ENCODE peak calls at places on chromosomes 6 and 20, in seven cellular contexts. V is GM23248; M is stimulated activated CD4-positive, alpha-beta T cell treated with anti-CD3 and anti-CD28 coated beads, Interleukin-1b, Interleukin-23, amount 100 ng/mL, for 4 hours; L is head of caudate nucleus; G is activated T-cell treated with anti-CD3 and anti-CD28 coated beads for 1 hour; A is NCI-H2081; Z is EH. T is an unnamed sample.

GRCh38 chr6:75266716-75267291 is 17.8 kb downstream of the TMEM30A start:
- DNase-seq in V (peak), M (no peak), L (no peak), G (no peak), A (peak), Z (peak), T (peak)

GRCh38 chr20:55166063-55166462 is 690.7 kb downstream of the DOK5 start:
- DNase-seq in V (no peak), M (no peak), L (no peak), G (no peak), A (peak), Z (no peak), T (no peak)

GRCh38 chr20:62651285-62652021 is 9.2 kb downstream of the SLCO4A1 start:
- DNase-seq in V (no peak), M (peak), L (no peak), G (peak), A (peak), Z (no peak), T (no peak)

GRCh38 chr6:35496851-35497570 is at the start of gene TEAD3:
- DNase-seq in V (peak), M (peak), L (no peak), G (peak), A (no peak), Z (peak), T (no peak)

GRCh38 chr6:31752739-31753319 is 9.6 kb upstream of the SAPCD1 start:
- DNase-seq in V (peak), M (no peak), L (no peak), G (no peak), A (no peak), Z (peak), T (no peak)

GRCh38 chr6:34414999-34415858 is 10.6 kb downstream of the RPS10 start:
- DNase-seq in V (peak), M (no peak), L (peak), G (no peak), A (peak), Z (peak), T (peak)

GRCh38 chr6:129184808-129185366 is 301.9 kb downstream of the LAMA2 start:
- DNase-seq in V (peak), M (no peak), L (no peak), G (no peak), A (no peak), Z (peak), T (no peak)

GRCh38 chr6:33172307-33173227 is 19.7 kb downstream of the COL11A2 start:
- DNase-seq in V (peak), M (no peak), L (no peak), G (no peak), A (no peak), Z (peak), T (no peak)

GRCh38 chr6:20377623-20378265 is 23.9 kb upstream of the E2F3 start:
- DNase-seq in V (peak), M (no peak), L (no peak), G (no peak), A (no peak), Z (peak), T (no peak)

GRCh38 chr20:59783020-59784010 is 150.1 kb downstream of the SYCP2 start:
- DNase-seq in V (peak), M (peak), L (peak), G (peak), A (peak), Z (peak), T (peak)

GRCh38 chr20:33693274-33693673 is 7.1 kb upstream of the E2F1 start:
- DNase-seq in V (no peak), M (no peak), L (no peak), G (no peak), A (no peak), Z (no peak), T (no peak)

GRCh38 chr6:17394192-17394611 is 807 bp downstream of the CAP2 start:
- DNase-seq in V (peak), M (no peak), L (no peak), G (no peak), A (peak), Z (peak), T (peak)

GRCh38 chr20:577167-577791 is 32.8 kb downstream of the TCF15 start:
- DNase-seq in V (peak), M (no peak), L (no peak), G (no peak), A (no peak), Z (no peak), T (no peak)

GRCh38 chr20:44111712-44112335 is 75.2 kb downstream of the JPH2 start:
- DNase-seq in V (peak), M (no peak), L (no peak), G (no peak), A (no peak), Z (peak), T (no peak)

GRCh38 chr6:48378874-48379407 is 267.9 kb upstream of the PTCHD4 start:
- DNase-seq in V (no peak), M (no peak), L (no peak), G (no peak), A (peak), Z (no peak), T (no peak)

GRCh38 chr6:146546440-146546839 is 2.8 kb downstream of the RAB32 start:
- DNase-seq in V (peak), M (no peak), L (no peak), G (no peak), A (no peak), Z (peak), T (no peak)

GRCh38 chr6:148203970-148204369 is 138.7 kb upstream of the SASH1 start:
- DNase-seq in V (peak), M (peak), L (no peak), G (peak), A (no peak), Z (peak), T (no peak)

GRCh38 chr20:58714923-58715708 is 22.5 kb downstream of the NPEPL1 start:
- DNase-seq in V (no peak), M (no peak), L (no peak), G (no peak), A (no peak), Z (no peak), T (no peak)

GRCh38 chr6:40907198-40907701 is 131.8 kb downstream of the UNC5CL start:
- DNase-seq in V (peak), M (no peak), L (no peak), G (no peak), A (peak), Z (peak), T (no peak)

GRCh38 chr6:127589135-127589534 is 12.2 kb downstream of the C6orf58 start:
- DNase-seq in V (no peak), M (no peak), L (no peak), G (no peak), A (no peak), Z (no peak), T (no peak)

GRCh38 chr6:141675957-141676356 is 456.8 kb upstream of the GJE1 start:
- DNase-seq in V (peak), M (no peak), L (no peak), G (no peak), A (no peak), Z (peak), T (no peak)

GRCh38 chr6:38216451-38216850 is 396.9 kb downstream of the ZFAND3 start:
- DNase-seq in V (no peak), M (no peak), L (no peak), G (no peak), A (no peak), Z (no peak), T (no peak)

GRCh38 chr20:19699132-19699971 is 58.7 kb upstream of the RIN2 start:
- DNase-seq in V (peak), M (no peak), L (no peak), G (no peak), A (no peak), Z (peak), T (no peak)

GRCh38 chr6:89970609-89971337 is 76.5 kb downstream of the GJA10 start:
- DNase-seq in V (peak), M (no peak), L (peak), G (no peak), A (peak), Z (peak), T (peak)

GRCh38 chr6:42367353-42368011 is 84.2 kb downstream of the TRERF1 start:
- DNase-seq in V (no peak), M (no peak), L (no peak), G (no peak), A (no peak), Z (peak), T (no peak)

GRCh38 chr6:36615018-36615761 is 21.0 kb downstream of the SRSF3 start:
- DNase-seq in V (peak), M (peak), L (no peak), G (no peak), A (peak), Z (peak), T (no peak)

GRCh38 chr6:22954749-22955385 is 385.5 kb downstream of the HDGFL1 start:
- DNase-seq in V (peak), M (no peak), L (no peak), G (no peak), A (no peak), Z (peak), T (no peak)

GRCh38 chr6:166259296-166259977 is 48.8 kb downstream of the PRR18 start:
- DNase-seq in V (no peak), M (no peak), L (no peak), G (no peak), A (no peak), Z (no peak), T (no peak)

GRCh38 chr6:80543598-80544181 is 437.2 kb downstream of the BCKDHB start:
- DNase-seq in V (peak), M (no peak), L (peak), G (no peak), A (no peak), Z (peak), T (no peak)

GRCh38 chr6:89214197-89214596 is 3.0 kb downstream of the GABRR1 start:
- DNase-seq in V (no peak), M (no peak), L (no peak), G (no peak), A (no peak), Z (no peak), T (no peak)

GRCh38 chr6:79127660-79128059 is 49.6 kb upstream of the PHIP start:
- DNase-seq in V (no peak), M (no peak), L (no peak), G (no peak), A (no peak), Z (no peak), T (no peak)

GRCh38 chr6:134532694-134533624 is 215.0 kb upstream of the SGK1 start:
- DNase-seq in V (no peak), M (no peak), L (no peak), G (no peak), A (no peak), Z (no peak), T (no peak)

GRCh38 chr6:1716396-1716795 is 106.7 kb downstream of the FOXC1 start:
- DNase-seq in V (no peak), M (no peak), L (no peak), G (no peak), A (no peak), Z (no peak), T (no peak)

GRCh38 chr20:3800256-3800877 is 4.3 kb downstream of the CDC25B start:
- DNase-seq in V (no peak), M (no peak), L (no peak), G (no peak), A (no peak), Z (no peak), T (no peak)

T was measured in putamen.